ENCODE peak calls at places on chromosome 15, in ten cellular contexts. O is GM12878, L is transverse colon, H is mucosa of descending colon, I is RWPE1, Z is AG09309, M is tibial nerve, Q is B cell, V is GM12865, D is HFF-Myc. T is an unnamed sample.

GRCh38 chr15:36208868-36209582 is 370.4 kb upstream of the CDIN1 start:
- DNase-seq in L (no peak), Q (no peak), I (no peak), M (no peak), O (no peak), H (no peak), D (no peak), V (no peak), Z (no peak), T (no peak)

GRCh38 chr15:58632789-58633188 is 116.7 kb downstream of the ADAM10 start:
- DNase-seq in I (no peak), Q (no peak), L (no peak), M (no peak), Z (no peak), V (no peak), D (no peak), O (no peak), H (no peak), T (no peak)

GRCh38 chr15:25739687-25740121 is 123.4 kb downstream of the ATP10A start:
- DNase-seq in L (no peak), Z (no peak), O (peak; percentile 12), D (peak; percentile 12), V (peak; percentile 41), H (no peak), I (no peak), M (no peak), Q (peak; percentile 43), T (no peak)

GRCh38 chr15:70837476-70837875 is 16.5 kb downstream of the LARP6 start:
- DNase-seq in H (no peak), O (no peak), M (no peak), I (no peak), L (no peak), Z (no peak), D (no peak), Q (no peak), V (no peak), T (no peak)

GRCh38 chr15:42094512-42094963 is at the start of gene PLA2G4D:
- DNase-seq in V (peak; percentile 25), I (no peak), H (no peak), O (no peak), Q (no peak), L (no peak), Z (no peak), M (no peak), D (no peak), T (no peak)

GRCh38 chr15:39613271-39613670 is 32.4 kb downstream of the THBS1 start:
- DNase-seq in V (no peak), O (no peak), D (no peak), M (no peak), I (no peak), Q (no peak), L (no peak), Z (no peak), H (no peak), T (no peak)

GRCh38 chr15:59746777-59747176 is 57.7 kb upstream of the BNIP2 start:
- DNase-seq in O (no peak), D (no peak), M (no peak), V (peak; percentile 4), I (no peak), H (no peak), L (no peak), Z (no peak), Q (no peak), T (no peak)

GRCh38 chr15:81213982-81214381 is 17.3 kb downstream of the IL16 start:
- DNase-seq in I (no peak), O (no peak), H (no peak), V (no peak), M (no peak), Z (no peak), Q (no peak), L (no peak), D (no peak), T (no peak)

GRCh38 chr15:78239811-78240210 is 5.4 kb upstream of the ACSBG1 start:
- DNase-seq in I (no peak), M (no peak), O (no peak), H (no peak), D (no peak), Q (no peak), Z (no peak), L (no peak), V (no peak), T (no peak)

GRCh38 chr15:80484312-80484981 is 80.3 kb downstream of the ARNT2 start:
- DNase-seq in D (no peak), I (no peak), Z (no peak), H (no peak), L (no peak), O (no peak), Q (peak; percentile 10), M (no peak), V (no peak), T (no peak)

GRCh38 chr15:87348746-87349145 is 907.8 kb downstream of the NTRK3 start:
- DNase-seq in V (no peak), Q (no peak), I (no peak), L (no peak), O (no peak), H (no peak), M (no peak), Z (no peak), D (peak; percentile 79), T (no peak)

GRCh38 chr15:27768731-27769510 is 330.2 kb downstream of the OCA2 start:
- DNase-seq in H (no peak), Z (no peak), M (no peak), I (no peak), L (no peak), D (no peak), O (no peak), V (no peak), Q (no peak), T (no peak)

GRCh38 chr15:30038667-30039523 is 43.9 kb upstream of the GOLGA8J start:
- DNase-seq in Q (no peak), Z (no peak), H (no peak), D (no peak), M (no peak), L (peak; percentile 42), V (no peak), I (peak; percentile 26), O (no peak), T (no peak)

GRCh38 chr15:67998599-67999122 is 55.5 kb upstream of the PIAS1 start:
- DNase-seq in H (peak; percentile 72), L (peak; percentile 79), O (no peak), M (no peak), Q (no peak), I (peak; percentile 80), D (no peak), Z (peak; percentile 31), V (no peak), T (no peak)

GRCh38 chr15:28978011-28978378 is 92.2 kb downstream of the APBA2 start:
- DNase-seq in O (no peak), H (no peak), M (no peak), D (no peak), Q (no peak), V (no peak), Z (no peak), I (no peak), L (no peak), T (no peak)

GRCh38 chr15:84142888-84143337 is 92.7 kb upstream of the GOLGA6L4 start:
- DNase-seq in Z (peak; percentile 41), V (peak; percentile 90), I (peak; percentile 78), L (peak; percentile 78), O (peak; percentile 67), D (peak; percentile 83), Q (peak; percentile 62), H (no peak), M (peak; percentile 82), T (peak; percentile 58)
- TF ChIP-seq CTCF in Z (peak; percentile 77), V (peak; percentile 81), I (peak; percentile 89), L (peak; percentile 87), O (peak; percentile 67), D (peak; percentile 82), Q (peak; percentile 75), H (peak; percentile 45), M (peak; percentile 81), T (peak; percentile 78)

GRCh38 chr15:89490081-89490480 is 6.3 kb downstream of the RHCG start:
- DNase-seq in Z (no peak), Q (no peak), L (no peak), D (no peak), M (no peak), V (no peak), H (no peak), O (no peak), I (no peak), T (no peak)

GRCh38 chr15:89490550-89491315 is 5.7 kb downstream of the RHCG start:
- DNase-seq in I (no peak), L (no peak), M (no peak), D (no peak), V (no peak), H (no peak), Z (no peak), Q (peak; percentile 24), O (no peak), T (no peak)

GRCh38 chr15:89492934-89493631 is 3.3 kb downstream of the RHCG start:
- DNase-seq in D (no peak), Z (no peak), M (no peak), L (no peak), H (no peak), V (no peak), O (no peak), I (no peak), Q (peak; percentile 9), T (no peak)

GRCh38 chr15:89494006-89494405 is 2.4 kb downstream of the RHCG start:
- DNase-seq in V (no peak), M (no peak), Q (peak; percentile 30), I (no peak), H (no peak), L (no peak), Z (no peak), D (no peak), O (no peak), T (no peak)

GRCh38 chr15:89492111-89492641 is 4.2 kb downstream of the RHCG start:
- DNase-seq in Q (no peak), O (no peak), H (no peak), I (peak; percentile 27), D (no peak), V (no peak), L (no peak), M (no peak), Z (no peak), T (no peak)
- TF ChIP-seq CTCF in Q (no peak), O (peak; percentile 38), H (no peak), I (peak; percentile 41), D (peak; percentile 55), V (peak; percentile 42), L (no peak), M (no peak), Z (peak; percentile 53), T (peak; percentile 22)

GRCh38 chr15:101579766-101580165 is 72.4 kb downstream of the TM2D3 start:
- DNase-seq in M (no peak), Q (no peak), I (peak; percentile 74), O (no peak), D (no peak), Z (peak; percentile 10), L (no peak), V (peak; percentile 35), H (no peak), T (no peak)
- TF ChIP-seq CTCF in M (no peak), Q (no peak), I (no peak), O (no peak), D (no peak), Z (no peak), L (no peak), V (no peak), H (no peak), T (no peak)

DNA sequence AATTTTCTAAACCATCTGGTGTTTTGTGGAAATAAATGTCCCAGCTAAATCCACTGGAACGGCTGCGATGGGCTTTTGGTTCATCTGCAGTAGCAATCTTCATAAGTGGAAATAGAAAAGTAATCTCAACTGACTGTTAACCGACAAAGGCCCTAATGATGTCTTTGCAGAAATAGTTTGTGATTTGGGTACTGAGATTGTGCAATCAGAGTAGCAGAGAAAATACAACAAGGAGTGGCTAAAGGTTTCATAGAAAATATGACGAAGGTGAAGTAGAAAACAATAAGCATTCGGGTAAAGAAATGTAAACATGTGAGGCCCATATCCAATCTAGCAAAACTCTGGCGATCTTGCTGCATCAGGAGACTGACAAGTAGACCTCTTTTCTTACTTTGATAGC is 262.6 kb upstream of the MCTP2 start:
- DNase-seq in D (no peak), V (no peak), Q (no peak), H (no peak), M (no peak), L (no peak), I (no peak), O (no peak), Z (no peak), T (no peak)
- TF ChIP-seq CTCF in D (no peak), V (no peak), Q (no peak), H (no peak), M (no peak), L (no peak), I (no peak), O (no peak), Z (no peak), T (no peak)

T was measured in CD14-positive monocyte.